ENCODE peak calls at places on chromosomes 11 and 22, in six cellular contexts. Z is activated T-cell treated with anti-CD3 and anti-CD28 coated beads, Interleukin-2, amount 50 U/mL, for 4 hours; I is lower lobe of right lung; J is GM20000; A is NCI-H2107; U is stimulated activated CD4-positive, alpha-beta T cell treated with anti-CD3 and anti-CD28 coated beads, TNF-alpha, amount 100 ng/mL, for 1 hour. F is an unnamed sample.

GRCh38 chr11:57458410-57459111 is 1.8 kb upstream of the RTN4RL2 start:
- DNase-seq in Z (peak; percentile 73), U (peak; percentile 51), A (no peak), I (peak; percentile 61), J (peak; percentile 68), F (no peak)

GRCh38 chr22:48849963-48850657 is 977.6 kb downstream of the BRD1 start:
- DNase-seq in Z (no peak), U (no peak), I (no peak), A (no peak), J (no peak), F (no peak)

GRCh38 chr11:126544311-126545056 is 189.0 kb downstream of the ST3GAL4 start:
- DNase-seq in U (no peak), Z (no peak), J (no peak), A (no peak), I (no peak), F (peak; percentile 66)

GRCh38 chr22:45225732-45226560 is 14.7 kb downstream of the KIAA0930 start:
- DNase-seq in Z (no peak), U (no peak), I (peak; percentile 79), J (no peak), A (no peak), F (peak; percentile 58)

GRCh38 chr11:61533401-61533800 is 24.9 kb downstream of the LRRC10B start:
- DNase-seq in I (peak; percentile 57), Z (no peak), A (no peak), U (no peak), J (no peak), F (no peak)

GRCh38 chr11:78957481-78958245 is 383.0 kb upstream of the NARS2 start:
- DNase-seq in I (no peak), J (no peak), U (no peak), A (no peak), Z (no peak), F (no peak)

GRCh38 chr22:34886391-34886790 is 179.6 kb upstream of the ISX start:
- DNase-seq in A (no peak), U (no peak), J (no peak), I (no peak), Z (no peak), F (no peak)

GRCh38 chr22:27270818-27271510 is 530.6 kb downstream of the MN1 start:
- DNase-seq in A (no peak), I (no peak), U (no peak), Z (no peak), J (no peak), F (no peak)

GRCh38 chr22:25475554-25476022 is 88.9 kb upstream of the GRK3 start:
- DNase-seq in I (no peak), A (no peak), Z (no peak), J (no peak), U (no peak), F (peak; percentile 39)

GRCh38 chr11:133990501-133990900 is 33.7 kb upstream of the IGSF9B start:
- DNase-seq in U (no peak), J (no peak), A (no peak), Z (no peak), I (no peak), F (no peak)

GRCh38 chr11:106379712-106380111 is 302.2 kb downstream of the AASDHPPT start:
- DNase-seq in A (no peak), I (no peak), J (no peak), Z (no peak), U (no peak), F (no peak)

GRCh38 chr22:39359659-39360195 is 9.9 kb downstream of the SYNGR1 start:
- DNase-seq in A (no peak), Z (no peak), U (no peak), I (no peak), J (no peak), F (no peak)

GRCh38 chr11:34749666-34750659 is 129.1 kb downstream of the EHF start:
- DNase-seq in U (no peak), J (no peak), Z (no peak), I (peak; percentile 84), A (no peak), F (no peak)

GRCh38 chr11:65498042-65498726 is 661 bp upstream of the MALAT1 start:
- DNase-seq in Z (peak; percentile 52), A (no peak), I (no peak), U (peak; percentile 39), J (no peak), F (peak; percentile 82)

GRCh38 chr22:17786435-17787158 is 12.3 kb upstream of the BID start:
- DNase-seq in U (no peak), I (peak; percentile 54), A (no peak), J (no peak), Z (no peak), F (peak; percentile 58)

GRCh38 chr11:32478277-32478731 is 43.0 kb upstream of the WT1 start:
- DNase-seq in U (no peak), J (no peak), A (no peak), Z (no peak), I (no peak), F (no peak)

F was measured in pons.